ENCODE peak calls at places on chromosomes 12 and 14, in eight cellular contexts. Y, K, O, H, W, I, F and P are unnamed samples.

GRCh38 chr14:103093856-103094405 is 594 bp upstream of the EXOC3L4 start:
- DNase-seq in Y (no peak), K (no peak), O (no peak), H (no peak), W (no peak), I (no peak), F (no peak), P (no peak)

GRCh38 chr12:46303039-46303666 is 34.3 kb upstream of the SLC38A1 start:
- DNase-seq in Y (peak), K (peak), O (peak), H (no peak), W (peak), I (no peak), F (peak), P (peak)

GRCh38 chr12:22535478-22535877 is 8.9 kb downstream of the C2CD5 start:
- DNase-seq in Y (no peak), K (no peak), O (no peak), H (no peak), W (no peak), I (no peak), F (no peak), P (no peak)

GRCh38 chr12:45730116-45730841 is 773 bp downstream of the ARID2 start:
- DNase-seq in Y (peak), K (peak), O (no peak), H (no peak), W (peak), I (peak), F (peak), P (peak)

GRCh38 chr12:19186722-19187661 is 57.5 kb downstream of the PLEKHA5 start:
- DNase-seq in Y (peak), K (peak), O (no peak), H (no peak), W (no peak), I (peak), F (no peak), P (peak)

GRCh38 chr14:60174352-60175254 is 9.4 kb upstream of the DHRS7 start:
- DNase-seq in Y (no peak), K (no peak), O (no peak), H (no peak), W (no peak), I (no peak), F (no peak), P (no peak)

GRCh38 chr12:116547955-116548471 is 11.2 kb upstream of the MAP1LC3B2 start:
- DNase-seq in Y (no peak), K (no peak), O (no peak), H (no peak), W (no peak), I (no peak), F (no peak), P (no peak)

GRCh38 chr14:59918824-59919581 is 941 bp upstream of the LRRC9 start:
- DNase-seq in Y (peak), K (no peak), O (no peak), H (no peak), W (no peak), I (peak), F (no peak), P (peak)

GRCh38 chr12:15752780-15753179 is 36.4 kb downstream of the EPS8 start:
- DNase-seq in Y (no peak), K (no peak), O (no peak), H (no peak), W (no peak), I (no peak), F (no peak), P (no peak)

GRCh38 chr14:101754893-101755292 is 6.6 kb upstream of the PPP2R5C start:
- DNase-seq in Y (no peak), K (no peak), O (no peak), H (no peak), W (no peak), I (no peak), F (no peak), P (no peak)

GRCh38 chr12:6161124-6161882 is 36.8 kb upstream of the VWF start:
- DNase-seq in Y (no peak), K (no peak), O (no peak), H (peak), W (no peak), I (no peak), F (no peak), P (no peak)

GRCh38 chr12:46547421-46548340 is 175.1 kb upstream of the SLC38A2 start:
- DNase-seq in Y (peak), K (no peak), O (no peak), H (no peak), W (no peak), I (no peak), F (no peak), P (no peak)

GRCh38 chr12:111462134-111462821 is 56.6 kb downstream of the SH2B3 start:
- DNase-seq in Y (no peak), K (no peak), O (no peak), H (peak), W (no peak), I (no peak), F (no peak), P (no peak)

GRCh38 chr12:60421741-60422140 is 825.9 kb downstream of the SLC16A7 start:
- DNase-seq in Y (no peak), K (no peak), O (no peak), H (no peak), W (no peak), I (no peak), F (no peak), P (no peak)

GRCh38 chr12:79710707-79711483 is 20.1 kb upstream of the PAWR start:
- DNase-seq in Y (no peak), K (no peak), O (no peak), H (no peak), W (no peak), I (no peak), F (no peak), P (no peak)